ENCODE peak calls at places on chromosomes 7 and 10, in four cellular contexts. P is K562, O is GM12878, V is HepG2. Y is an unnamed sample.

GRCh38 chr7:69817835-69818646 is 219.8 kb downstream of the AUTS2 start:
- DNase-seq in V (no peak), P (no peak), O (no peak), Y (no peak)

GRCh38 chr10:9331583-9332008 is 1277.1 kb downstream of the GATA3 start:
- DNase-seq in P (peak), O (no peak), V (peak), Y (peak)

GRCh38 chr10:30422981-30423654 is 10.9 kb upstream of the MAP3K8 start:
- DNase-seq in V (peak), O (no peak), P (no peak), Y (no peak)

GRCh38 chr7:101245147-101245668 is 327 bp upstream of the FIS1 start:
- DNase-seq in O (no peak), P (no peak), V (no peak), Y (peak)

GRCh38 chr7:72183835-72184234 is 228.3 kb downstream of the CALN1 start:
- DNase-seq in P (peak), V (peak), O (no peak), Y (peak)

GRCh38 chr7:102415685-102416225 is 17.6 kb upstream of the ORAI2 start:
- DNase-seq in P (no peak), O (no peak), V (no peak), Y (no peak)

GRCh38 chr7:30594055-30594539 is 581 bp upstream of the GARS1 start:
- DNase-seq in V (peak), P (peak), O (peak), Y (peak)

GRCh38 chr10:35423505-35424306 is 87.4 kb downstream of the CCNY start:
- DNase-seq in O (no peak), P (no peak), V (no peak), Y (no peak)

GRCh38 chr7:28759373-28760013 is 198.6 kb downstream of the TRIL start:
- DNase-seq in V (no peak), P (no peak), O (no peak), Y (no peak)

GRCh38 chr7:48280100-48280499 is 108.8 kb downstream of the ABCA13 start:
- DNase-seq in O (no peak), P (no peak), V (no peak), Y (no peak)

GRCh38 chr7:127158659-127159058 is 94.1 kb downstream of the GRM8 start:
- DNase-seq in O (no peak), V (peak), P (peak), Y (peak)

GRCh38 chr7:86968618-86969017 is 90.8 kb downstream of the ELAPOR2 start:
- DNase-seq in O (no peak), P (no peak), V (no peak), Y (no peak)

GRCh38 chr7:127930341-127931328 is 100.6 kb downstream of the LRRC4 start:
- DNase-seq in O (peak), V (no peak), P (no peak), Y (no peak)

GRCh38 chr10:88759366-88760101 is at the start of gene LIPN:
- DNase-seq in V (no peak), O (no peak), P (no peak), Y (no peak)

GRCh38 chr10:88880287-88881094 is 446 bp downstream of the STAMBPL1 start:
- DNase-seq in P (no peak), O (peak), V (peak), Y (peak)

GRCh38 chr7:124349443-124349842 is 316.6 kb upstream of the TMEM229A start:
- DNase-seq in P (no peak), O (no peak), V (no peak), Y (no peak)

GRCh38 chr10:62541811-62542210 is 167.6 kb downstream of the ZNF365 start:
- DNase-seq in V (no peak), P (no peak), O (no peak), Y (no peak)

GRCh38 chr7:159103382-159104187 is 41.1 kb downstream of the VIPR2 start:
- DNase-seq in V (no peak), O (no peak), P (no peak), Y (no peak)

GRCh38 chr7:504221-505081 is 15.2 kb downstream of the PDGFA start:
- DNase-seq in P (no peak), V (no peak), O (no peak), Y (no peak)

GRCh38 chr7:46058424-46058823 is 137.4 kb upstream of the IGFBP3 start:
- DNase-seq in O (no peak), P (no peak), V (no peak), Y (no peak)

GRCh38 chr10:71260622-71261325 is 48.4 kb downstream of the UNC5B start:
- DNase-seq in V (no peak), O (no peak), P (no peak), Y (no peak)

GRCh38 chr10:6005856-6006390 is 28.6 kb upstream of the IL15RA start:
- DNase-seq in P (no peak), O (no peak), V (no peak), Y (no peak)

GRCh38 chr7:36032362-36032818 is 120.7 kb upstream of the EEPD1 start:
- DNase-seq in V (no peak), O (no peak), P (no peak), Y (no peak)

DNA sequence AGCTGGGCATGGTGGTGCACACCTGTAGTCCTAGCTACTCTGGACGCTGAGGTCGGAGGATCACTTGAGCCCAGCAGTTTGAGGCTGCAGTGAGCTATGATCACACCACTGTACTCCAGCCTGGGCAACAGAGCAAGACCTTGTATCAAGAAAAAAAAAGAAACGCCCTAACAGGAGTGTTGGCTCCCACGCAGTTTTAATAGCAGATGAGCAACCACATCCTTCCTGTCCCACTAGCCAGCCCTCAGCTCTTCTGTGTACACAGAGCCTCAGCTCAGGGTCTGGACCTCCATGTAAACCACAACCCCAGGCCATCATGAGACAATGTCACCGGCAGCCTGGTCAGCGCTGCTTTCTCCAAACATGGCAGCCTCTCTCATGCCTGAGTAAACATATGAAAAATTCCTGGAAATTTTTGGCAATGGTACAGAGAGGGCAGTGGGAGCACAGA is 108.2 kb downstream of the PIP4K2A start:
- DNase-seq in V (peak), O (peak), P (no peak), Y (no peak)
- TF ChIP-seq FOXK2 in V (no peak), O (no peak), P (no peak), Y (no peak)

GRCh38 chr10:64771253-64771652 is 1250.1 kb downstream of the REEP3 start:
- DNase-seq in V (no peak), O (no peak), P (no peak), Y (no peak)

GRCh38 chr10:64773357-64773756 is 1252.2 kb downstream of the REEP3 start:
- DNase-seq in P (no peak), V (no peak), O (no peak), Y (no peak)
- TF ChIP-seq FOXM1 in P (no peak), V (no peak), O (no peak), Y (no peak)

GRCh38 chr7:44618045-44618444 is 11.6 kb downstream of the OGDH start:
- DNase-seq in P (no peak), V (no peak), O (no peak), Y (no peak)

GRCh38 chr7:44615793-44616192 is 9.4 kb downstream of the OGDH start:
- DNase-seq in V (no peak), O (no peak), P (no peak), Y (no peak)

GRCh38 chr7:44616545-44616944 is 10.1 kb downstream of the OGDH start:
- DNase-seq in V (no peak), P (no peak), O (no peak), Y (no peak)

GRCh38 chr7:44617225-44617885 is 10.9 kb downstream of the OGDH start:
- DNase-seq in V (no peak), P (no peak), O (no peak), Y (no peak)

DNA sequence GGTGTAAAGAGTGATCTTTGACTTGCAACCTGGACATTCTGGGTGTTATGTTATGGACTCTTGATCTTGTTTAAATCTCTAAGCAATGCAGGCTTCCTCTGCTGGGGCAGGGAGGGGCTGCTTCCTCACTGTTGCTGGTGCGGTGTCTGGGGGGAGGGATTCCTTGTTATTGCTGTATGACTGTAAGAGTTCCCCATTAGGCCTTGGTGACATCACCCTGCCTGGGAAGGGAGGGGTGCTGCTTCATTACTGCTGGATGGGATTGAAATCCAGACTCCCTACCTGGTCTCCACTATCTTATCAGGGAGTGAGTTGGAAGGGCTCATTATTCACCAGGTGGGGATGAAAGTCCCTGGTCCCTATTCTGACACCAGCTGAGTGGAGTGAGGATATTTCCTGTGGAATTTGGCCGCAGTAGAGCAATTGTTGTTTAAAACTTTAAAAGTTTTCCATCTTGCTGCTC is 8.8 kb downstream of the OGDH start:
- DNase-seq in O (no peak), P (peak), V (peak), Y (no peak)
- TF ChIP-seq FOXK2 in O (no peak), P (peak), V (no peak), Y (no peak)

GRCh38 chr7:44277391-44277790 is 48.0 kb downstream of the CAMK2B start:
- DNase-seq in O (no peak), V (no peak), P (no peak), Y (no peak)
- TF ChIP-seq FOXM1 in O (no peak), V (no peak), P (no peak), Y (no peak)

GRCh38 chr7:111030358-111030735 is 60.6 kb upstream of the LRRN3 start:
- DNase-seq in V (no peak), O (no peak), P (no peak), Y (no peak)

GRCh38 chr7:111029141-111029572 is 61.8 kb upstream of the LRRN3 start:
- DNase-seq in O (no peak), P (no peak), V (peak), Y (peak)

GRCh38 chr7:111027396-111027795 is 63.5 kb upstream of the LRRN3 start:
- DNase-seq in P (no peak), V (no peak), O (no peak), Y (no peak)

GRCh38 chr7:111031916-111032315 is 59.0 kb upstream of the LRRN3 start:
- DNase-seq in P (no peak), O (no peak), V (no peak), Y (no peak)

GRCh38 chr7:111029574-111030357 is 61.2 kb upstream of the LRRN3 start:
- DNase-seq in P (no peak), V (peak), O (peak), Y (no peak)
- TF ChIP-seq FOXK2 in P (no peak), V (no peak), O (no peak), Y (no peak)

DNA sequence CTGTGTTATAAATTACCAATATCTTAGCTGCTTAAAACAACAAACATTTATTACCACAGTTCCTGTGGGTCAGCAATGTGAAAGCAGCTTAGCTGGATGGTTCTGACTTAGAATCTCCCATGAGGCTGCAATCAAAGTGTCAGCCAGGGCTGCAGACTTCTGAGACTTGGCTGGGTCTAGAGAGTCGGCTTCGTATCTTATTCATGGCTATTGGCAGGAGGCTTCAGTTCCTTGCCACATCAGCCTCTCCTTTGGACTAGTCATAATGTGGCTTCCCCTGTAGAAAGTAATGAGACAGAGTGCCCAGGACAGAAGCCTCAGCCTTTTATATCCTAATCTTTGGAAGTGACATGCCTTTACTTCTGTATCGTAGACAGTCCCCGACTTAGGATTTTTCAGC is 27.3 kb downstream of the RALA start:
- DNase-seq in O (no peak), P (no peak), V (no peak), Y (no peak)
- TF ChIP-seq FOXM1 in O (no peak), P (no peak), V (no peak), Y (no peak)

DNA sequence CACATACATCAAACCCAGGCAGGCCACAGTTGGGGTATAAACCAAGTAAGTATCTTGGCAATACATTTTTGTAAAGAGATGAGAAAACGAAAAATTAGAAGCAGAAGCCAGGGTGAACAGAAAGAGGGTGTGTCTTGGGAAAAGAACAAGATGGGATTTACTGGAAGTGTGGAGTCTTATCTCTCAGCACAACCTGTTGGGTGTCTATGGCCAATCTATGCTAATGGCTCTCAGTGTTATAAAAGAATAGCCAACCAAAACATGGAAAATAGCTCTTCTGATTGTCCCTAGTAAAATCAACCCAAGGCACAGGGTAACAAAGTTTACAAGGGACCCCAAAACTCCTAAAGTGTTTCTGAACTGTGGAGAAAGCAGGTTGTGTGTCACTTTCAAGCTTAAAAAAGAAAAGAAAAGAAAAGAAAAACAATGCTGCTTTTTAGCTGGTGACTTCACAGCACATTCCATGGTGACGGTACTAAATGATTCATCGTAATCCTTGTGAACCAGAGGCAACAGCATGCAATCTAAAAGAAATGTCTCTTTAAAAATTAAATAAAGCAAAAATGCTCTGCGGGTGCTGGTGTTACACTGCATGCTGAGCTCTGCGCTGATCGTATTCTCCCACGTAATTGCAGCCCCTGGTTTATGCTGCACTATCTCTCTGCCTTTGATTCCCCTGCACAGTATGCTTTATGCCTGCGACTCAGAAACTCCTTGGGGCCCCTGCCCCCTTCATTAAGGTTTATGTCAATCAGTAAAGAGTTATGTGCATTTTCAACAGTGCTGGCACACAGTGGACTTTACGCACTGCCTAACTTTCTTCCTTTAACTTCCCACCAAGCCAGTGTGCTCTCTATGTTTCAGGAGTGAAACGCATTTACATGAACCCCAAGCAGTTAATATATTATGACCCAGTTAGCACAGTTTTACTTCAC is 100.7 kb downstream of the C10orf90 start:
- DNase-seq in O (no peak), P (no peak), V (peak), Y (no peak)
- TF ChIP-seq FOXK2 in O (no peak), P (no peak), V (no peak), Y (no peak)

DNA sequence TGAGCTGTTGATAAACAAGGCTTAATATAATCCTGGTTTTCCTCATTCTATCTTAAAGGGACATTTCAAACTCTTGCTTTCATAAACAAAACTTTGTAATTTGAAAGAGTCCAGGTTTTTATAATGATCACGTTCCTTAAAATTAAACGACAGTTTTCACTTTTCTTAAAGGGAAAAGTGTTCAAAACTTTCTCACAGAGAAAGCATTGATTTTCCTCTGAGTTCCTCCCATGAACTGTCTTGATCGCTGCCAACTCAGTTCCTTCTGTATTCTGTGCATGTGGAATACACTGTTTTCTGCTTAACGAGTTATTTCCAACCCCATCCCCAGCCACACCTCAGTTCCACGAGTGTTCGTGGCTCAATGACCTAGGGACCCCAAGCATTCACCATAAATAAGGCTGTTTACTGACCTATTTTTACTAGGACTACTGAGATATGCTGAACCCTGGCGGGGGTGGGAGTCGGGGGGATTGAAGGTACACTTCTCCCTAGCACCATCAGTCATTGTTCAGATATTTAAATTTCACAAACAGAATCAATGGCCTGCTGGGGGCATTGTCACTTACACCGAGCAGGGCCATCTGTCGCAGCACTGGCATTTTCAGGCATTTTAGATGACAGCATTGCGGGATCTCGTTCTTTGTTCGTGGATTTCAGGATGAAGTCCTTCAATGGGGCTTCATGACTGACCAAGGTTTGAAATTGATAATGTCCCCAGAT is 2.2 kb upstream of the C7orf33 start:
- DNase-seq in O (no peak), V (no peak), P (no peak), Y (no peak)
- TF ChIP-seq FOXM1 in O (no peak), V (no peak), P (no peak), Y (no peak)